ENCODE peak calls at places on chromosome 11, in four cellular contexts. G is IMR-90, H is H9, D is trophoblast cell. M is an unnamed sample.

GRCh38 chr11:48055292-48056132 is 75.2 kb downstream of the PTPRJ start:
- DNase-seq in D (no peak), G (peak; percentile 47), H (no peak), M (no peak)

GRCh38 chr11:64571410-64572091 is 19.5 kb upstream of the SLC22A12 start:
- DNase-seq in H (peak; percentile 18), D (peak; percentile 80), G (no peak), M (peak; percentile 71)

GRCh38 chr11:64776425-64776824 is 1.9 kb downstream of the SF1 start:
- DNase-seq in D (no peak), H (no peak), G (no peak), M (no peak)

GRCh38 chr11:116700586-116701220 is 72.1 kb downstream of the BUD13 start:
- DNase-seq in H (peak; percentile 5), G (no peak), D (no peak), M (no peak)

GRCh38 chr11:131425285-131425684 is 54.9 kb downstream of the NTM start:
- DNase-seq in D (no peak), G (no peak), H (no peak), M (no peak)

GRCh38 chr11:132921597-132921996 is 610.7 kb downstream of the OPCML start:
- DNase-seq in D (no peak), H (no peak), G (no peak), M (no peak)

GRCh38 chr11:129785383-129786111 is 30.1 kb upstream of the TMEM45B start:
- DNase-seq in G (peak; percentile 1), H (no peak), D (no peak), M (peak; percentile 23)

GRCh38 chr11:103079833-103080232 is 12.1 kb downstream of the DCUN1D5 start:
- DNase-seq in D (no peak), G (peak; percentile 58), H (no peak), M (no peak)

GRCh38 chr11:108530426-108530825 is 32.2 kb upstream of the POGLUT3 start:
- DNase-seq in H (no peak), D (no peak), G (no peak), M (no peak)

GRCh38 chr11:3107608-3108182 is 50.5 kb upstream of the CARS1 start:
- DNase-seq in D (no peak), H (peak; percentile 35), G (no peak), M (no peak)

GRCh38 chr11:117230286-117230961 is 1.4 kb downstream of the PCSK7 start:
- DNase-seq in H (no peak), D (no peak), G (peak; percentile 51), M (no peak)

GRCh38 chr11:76551400-76551799 is 106.6 kb downstream of the EMSY start:
- DNase-seq in G (no peak), H (no peak), D (no peak), M (no peak)

GRCh38 chr11:110131386-110132123 is 38.4 kb downstream of the ZC3H12C start:
- DNase-seq in D (no peak), H (no peak), G (no peak), M (no peak)

GRCh38 chr11:70669871-70670683 is 271.7 kb downstream of the CTTN start:
- DNase-seq in H (no peak), D (no peak), G (no peak), M (no peak)

GRCh38 chr11:2265396-2265795 is 5.0 kb downstream of the ASCL2 start:
- DNase-seq in G (no peak), H (no peak), D (peak; percentile 78), M (no peak)

GRCh38 chr11:77084581-77085191 is 17.9 kb downstream of the CAPN5 start:
- DNase-seq in H (no peak), G (no peak), D (no peak), M (no peak)

GRCh38 chr11:115159122-115159665 is 345.0 kb downstream of the CADM1 start:
- DNase-seq in H (no peak), D (no peak), G (no peak), M (no peak)

GRCh38 chr11:15208570-15209222 is 94.0 kb downstream of the INSC start:
- DNase-seq in G (peak; percentile 53), D (peak; percentile 42), H (peak; percentile 88), M (peak; percentile 74)

GRCh38 chr11:65246506-65246905 is 15.3 kb upstream of the POLA2 start:
- DNase-seq in G (no peak), D (no peak), H (no peak), M (no peak)

GRCh38 chr11:6604081-6604626 is 580 bp downstream of the ILK start:
- DNase-seq in G (peak; percentile 70), H (peak; percentile 49), D (peak; percentile 9), M (peak; percentile 75)

GRCh38 chr11:62610403-62610802 is 2.2 kb downstream of the EML3 start:
- DNase-seq in D (no peak), G (no peak), H (no peak), M (no peak)

GRCh38 chr11:721913-722811 is 16.1 kb downstream of the EPS8L2 start:
- DNase-seq in G (no peak), D (no peak), H (peak; percentile 36), M (no peak)

GRCh38 chr11:46658259-46658658 is 40.9 kb downstream of the ATG13 start:
- DNase-seq in G (peak; percentile 81), D (no peak), H (no peak), M (no peak)

GRCh38 chr11:134289789-134290188 is 13.6 kb downstream of the GLB1L3 start:
- DNase-seq in D (no peak), G (no peak), H (peak; percentile 49), M (no peak)

GRCh38 chr11:17989306-17989705 is 23.5 kb downstream of the SERGEF start:
- DNase-seq in H (no peak), G (no peak), D (peak; percentile 22), M (no peak)

GRCh38 chr11:130457909-130458729 is 9.7 kb downstream of the ADAMTS15 start:
- DNase-seq in D (no peak), H (no peak), G (no peak), M (no peak)

GRCh38 chr11:46889689-46890475 is 28.5 kb downstream of the LRP4 start:
- DNase-seq in H (peak; percentile 72), D (peak; percentile 63), G (peak; percentile 73), M (peak; percentile 85)

GRCh38 chr11:14095882-14096281 is 133.4 kb downstream of the SPON1 start:
- DNase-seq in H (no peak), G (no peak), D (no peak), M (no peak)

GRCh38 chr11:70566768-70567530 is 168.6 kb downstream of the CTTN start:
- DNase-seq in H (no peak), D (no peak), G (no peak), M (no peak)

GRCh38 chr11:130668751-130669150 is 220.3 kb downstream of the ADAMTS15 start:
- DNase-seq in D (no peak), G (no peak), H (no peak), M (no peak)

GRCh38 chr11:34356576-34356917 is 1.3 kb downstream of the ABTB2 start:
- DNase-seq in G (peak; percentile 33), H (peak; percentile 61), D (peak; percentile 18), M (peak; percentile 54)

GRCh38 chr11:34356130-34356529 is 1.7 kb downstream of the ABTB2 start:
- DNase-seq in D (no peak), G (no peak), H (peak; percentile 49), M (peak; percentile 64)

GRCh38 chr11:34358258-34358665 is 452 bp upstream of the ABTB2 start:
- DNase-seq in D (peak; percentile 63), H (no peak), G (peak; percentile 24), M (peak; percentile 91)

GRCh38 chr11:34357646-34358257 is at the start of gene ABTB2:
- DNase-seq in D (peak; percentile 96), G (peak; percentile 96), H (peak; percentile 98), M (peak; percentile 99)

GRCh38 chr11:34356918-34357645 is 728 bp downstream of the ABTB2 start:
- DNase-seq in H (peak; percentile 61), G (peak; percentile 51), D (peak; percentile 22), M (peak; percentile 84)
- H3K9ac ChIP-seq in H (peak overlapping the region; percentile 27), G (no peak overlapping the region), D (peak overlapping the region; percentile 54), M (peak overlapping the region; percentile 70)

DNA sequence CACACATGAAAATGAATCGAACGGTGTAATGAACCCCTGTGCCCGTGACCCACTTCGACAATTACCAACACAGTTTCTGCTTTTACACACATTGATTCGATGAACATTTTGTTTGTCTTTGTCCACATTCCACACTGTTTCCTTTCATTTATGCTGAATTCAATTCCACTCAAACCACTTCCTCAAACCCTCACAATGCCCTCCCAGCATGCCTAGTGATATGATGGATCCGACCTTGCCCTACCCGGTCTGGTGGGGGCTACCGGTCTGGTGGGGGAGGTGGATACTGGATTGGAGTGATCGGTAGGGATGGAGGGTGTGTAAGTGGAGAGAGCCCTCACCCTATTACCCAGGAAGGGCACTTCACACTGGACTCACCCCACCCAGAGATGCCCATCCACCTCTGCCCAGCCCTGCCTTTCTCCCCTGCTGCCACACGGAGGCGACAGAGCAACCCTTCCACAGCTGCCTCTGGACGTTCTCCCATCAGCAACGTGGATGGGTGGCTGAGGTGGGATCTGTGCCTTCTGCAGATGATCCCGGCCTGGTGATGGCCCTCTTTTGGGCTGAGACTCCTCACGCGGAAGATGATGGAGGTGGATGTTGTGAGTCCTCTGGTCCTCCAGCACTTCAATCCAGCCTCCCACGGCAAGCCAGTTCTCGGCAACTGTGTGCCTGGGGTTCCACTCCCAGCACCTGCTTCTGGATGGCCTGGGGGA is 33.0 kb upstream of the P2RY2 start:
- DNase-seq in H (peak; percentile 82), G (peak; percentile 33), D (peak; percentile 67), M (peak; percentile 64)
- H3K4ac ChIP-seq in H (no peak overlapping the region), G (peak overlapping the region; percentile 76), D (no peak overlapping the region), M (no peak overlapping the region)

GRCh38 chr11:84691830-84692229 is 935.3 kb downstream of the DLG2 start:
- DNase-seq in H (no peak), D (no peak), G (no peak), M (peak; percentile 88)

GRCh38 chr11:84685149-84685548 is 942.0 kb downstream of the DLG2 start:
- DNase-seq in H (no peak), D (no peak), G (no peak), M (no peak)

GRCh38 chr11:84686726-84687125 is 940.4 kb downstream of the DLG2 start:
- DNase-seq in H (no peak), G (no peak), D (no peak), M (peak; percentile 31)

GRCh38 chr11:84687433-84687832 is 939.7 kb downstream of the DLG2 start:
- DNase-seq in D (no peak), H (no peak), G (no peak), M (no peak)

DNA sequence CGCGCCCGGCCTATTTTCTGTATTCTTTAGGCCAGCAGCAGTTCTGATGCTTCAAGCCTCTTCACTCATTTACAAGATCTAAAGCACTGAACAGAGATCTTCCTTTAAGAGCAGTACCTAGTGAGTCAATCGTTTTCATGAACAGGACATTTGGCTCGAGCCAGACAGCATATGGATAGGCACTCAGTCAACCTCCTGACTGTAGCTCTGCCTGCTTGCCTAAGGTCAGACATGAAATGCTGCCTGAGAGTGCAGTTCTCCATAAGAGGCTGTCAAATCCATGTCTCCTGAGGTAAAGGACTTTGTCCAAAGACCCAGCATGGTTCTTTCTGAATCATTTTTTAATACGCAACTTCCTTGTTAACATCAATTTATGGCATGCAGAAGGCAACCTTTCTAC is 941.2 kb downstream of the DLG2 start:
- DNase-seq in H (no peak), G (no peak), D (no peak), M (no peak)
- H3K9ac ChIP-seq in H (no peak overlapping the region), G (no peak overlapping the region), D (no peak overlapping the region), M (no peak overlapping the region)

DNA sequence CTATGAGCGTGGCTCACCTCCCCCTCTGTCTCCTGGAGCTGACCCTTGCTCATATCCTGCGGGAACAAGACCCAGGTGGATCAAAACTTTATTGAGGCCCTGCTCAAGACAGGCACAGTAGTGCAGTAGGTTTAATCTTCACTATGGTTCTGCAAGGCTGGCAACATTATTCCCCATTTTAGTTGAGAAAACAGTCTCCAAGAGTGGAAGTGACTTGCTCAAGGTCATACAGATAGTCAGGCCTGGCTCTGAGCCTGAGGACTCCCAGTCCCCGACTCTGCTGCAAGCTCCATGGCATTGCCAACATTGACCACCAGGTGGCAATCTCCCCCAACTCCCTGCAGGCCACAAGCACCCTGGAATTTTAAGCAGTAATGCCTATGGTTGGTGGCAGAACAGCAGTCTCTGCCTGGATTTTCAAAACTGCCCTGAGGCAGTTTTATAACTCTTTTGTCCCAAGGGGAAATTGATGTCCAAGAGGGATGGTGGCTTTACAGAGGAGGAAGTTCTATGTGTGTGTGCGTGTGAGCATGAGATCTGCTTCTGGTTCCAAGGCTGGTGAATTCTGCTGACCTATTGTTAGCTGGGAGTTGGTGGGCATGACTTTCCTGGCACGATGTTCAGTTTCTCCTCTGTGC is 34.1 kb downstream of the NEU3 start:
- DNase-seq in G (peak; percentile 84), H (peak; percentile 85), D (peak; percentile 68), M (peak; percentile 88)
- H3K4ac ChIP-seq in G (no peak overlapping the region), H (no peak overlapping the region), D (no peak overlapping the region), M (no peak overlapping the region)

M was measured in mesendoderm.